ENCODE peak calls at places on chromosomes 11 and 22, in five cellular contexts. W, Q, O, C and E are unnamed samples.

GRCh38 chr11:41861791-41862190 is 402.3 kb upstream of the LRRC4C start:
- DNase-seq in W (no peak), Q (no peak), O (no peak), C (no peak), E (no peak)

GRCh38 chr11:6755303-6755952 is 16.3 kb downstream of the OR2AG2 start:
- DNase-seq in C (no peak), W (peak), O (peak), Q (peak), E (peak)

GRCh38 chr11:13339196-13340153 is 61.9 kb downstream of the BMAL1 start:
- DNase-seq in W (no peak), O (no peak), C (no peak), Q (peak), E (no peak)

GRCh38 chr11:46003647-46004046 is 81.2 kb downstream of the LARGE2 start:
- DNase-seq in O (no peak), C (no peak), Q (no peak), W (no peak), E (no peak)

GRCh38 chr11:559020-559620 is 1.4 kb downstream of the LMNTD2 start:
- DNase-seq in W (no peak), Q (no peak), O (no peak), C (no peak), E (no peak)

GRCh38 chr11:69915151-69915500 is 95.9 kb upstream of the FGF3 start:
- DNase-seq in Q (no peak), C (no peak), W (no peak), O (no peak), E (no peak)

GRCh38 chr22:26394787-26395186 is 34.3 kb upstream of the ASPHD2 start:
- DNase-seq in Q (no peak), W (no peak), C (no peak), O (no peak), E (no peak)

GRCh38 chr11:79708319-79708928 is 267.6 kb upstream of the TENM4 start:
- DNase-seq in O (peak), W (no peak), C (no peak), Q (peak), E (peak)

GRCh38 chr11:72242141-72242540 is 1.8 kb downstream of the PHOX2A start:
- DNase-seq in W (no peak), O (no peak), Q (no peak), C (no peak), E (no peak)

GRCh38 chr22:50169774-50170341 is 673 bp upstream of the PANX2 start:
- DNase-seq in C (no peak), O (peak), W (peak), Q (no peak), E (no peak)

GRCh38 chr11:13073119-13073981 is 64.2 kb downstream of the RASSF10 start:
- DNase-seq in O (no peak), W (no peak), C (no peak), Q (no peak), E (no peak)

GRCh38 chr22:35037089-35037488 is 28.9 kb upstream of the ISX start:
- DNase-seq in Q (no peak), W (no peak), C (no peak), O (no peak), E (no peak)

GRCh38 chr11:2581151-2581930 is 118.5 kb downstream of the KCNQ1OT1 start:
- DNase-seq in O (no peak), C (no peak), W (no peak), Q (no peak), E (no peak)

GRCh38 chr22:39947488-39948216 is 12.5 kb upstream of the TMA7B start:
- DNase-seq in W (no peak), Q (no peak), C (no peak), O (no peak), E (no peak)